ENCODE peak calls at places on chromosomes 7 and 10, in six cellular contexts. One of them, this sample, is unnamed.

GRCh38 chr10:133405844-133406527 is 12.0 kb downstream of the MTG1 start:
- DNase-seq in AG04450: no peak
- DNase-seq in prostate gland: no peak
- DNase-seq in effector memory CD4-positive, alpha-beta T cell: no peak
- DNase-seq in fibroblast of lung: no peak
- DNase-seq in GM23248: peak
- DNase-seq in this sample: no peak

GRCh38 chr10:74896788-74897527 is 70.6 kb downstream of the KAT6B start:
- DNase-seq in AG04450: no peak
- DNase-seq in prostate gland: no peak
- DNase-seq in effector memory CD4-positive, alpha-beta T cell: no peak
- DNase-seq in fibroblast of lung: no peak
- DNase-seq in GM23248: no peak
- DNase-seq in this sample: no peak

GRCh38 chr7:38310601-38311057 is 37.2 kb upstream of the TARP start:
- DNase-seq in AG04450: no peak
- DNase-seq in prostate gland: no peak
- DNase-seq in effector memory CD4-positive, alpha-beta T cell: no peak
- DNase-seq in fibroblast of lung: peak
- DNase-seq in GM23248: no peak
- DNase-seq in this sample: no peak

GRCh38 chr7:17402628-17403278 is 104.3 kb downstream of the AHR start:
- DNase-seq in AG04450: no peak
- DNase-seq in prostate gland: no peak
- DNase-seq in effector memory CD4-positive, alpha-beta T cell: no peak
- DNase-seq in fibroblast of lung: no peak
- DNase-seq in GM23248: no peak
- DNase-seq in this sample: no peak

GRCh38 chr7:4070214-4070613 is 611.9 kb upstream of the FOXK1 start:
- DNase-seq in AG04450: no peak
- DNase-seq in prostate gland: no peak
- DNase-seq in effector memory CD4-positive, alpha-beta T cell: no peak
- DNase-seq in fibroblast of lung: no peak
- DNase-seq in GM23248: no peak
- DNase-seq in this sample: no peak

GRCh38 chr7:156725074-156725473 is 84.5 kb downstream of the RNF32 start:
- DNase-seq in AG04450: peak
- DNase-seq in prostate gland: no peak
- DNase-seq in effector memory CD4-positive, alpha-beta T cell: no peak
- DNase-seq in fibroblast of lung: peak
- DNase-seq in GM23248: no peak
- DNase-seq in this sample: no peak

GRCh38 chr7:135074096-135074495 is 73.8 kb upstream of the TMEM140 start:
- DNase-seq in AG04450: no peak
- DNase-seq in prostate gland: no peak
- DNase-seq in effector memory CD4-positive, alpha-beta T cell: no peak
- DNase-seq in fibroblast of lung: no peak
- DNase-seq in GM23248: no peak
- DNase-seq in this sample: no peak

GRCh38 chr10:124524991-124525653 is 63.5 kb downstream of the LHPP start:
- DNase-seq in AG04450: no peak
- DNase-seq in prostate gland: no peak
- DNase-seq in effector memory CD4-positive, alpha-beta T cell: no peak
- DNase-seq in fibroblast of lung: peak
- DNase-seq in GM23248: peak
- DNase-seq in this sample: no peak

GRCh38 chr7:31007634-31008033 is 43.9 kb downstream of the GHRHR start:
- DNase-seq in AG04450: no peak
- DNase-seq in prostate gland: no peak
- DNase-seq in effector memory CD4-positive, alpha-beta T cell: no peak
- DNase-seq in fibroblast of lung: no peak
- DNase-seq in GM23248: no peak
- DNase-seq in this sample: no peak

GRCh38 chr7:155207335-155208002 is 90.2 kb upstream of the INSIG1 start:
- DNase-seq in AG04450: no peak
- DNase-seq in prostate gland: no peak
- DNase-seq in effector memory CD4-positive, alpha-beta T cell: no peak
- DNase-seq in fibroblast of lung: no peak
- DNase-seq in GM23248: no peak
- DNase-seq in this sample: no peak
- H3K27ac ChIP-seq in AG04450: no peak
- H3K27ac ChIP-seq in prostate gland: no peak
- H3K27ac ChIP-seq in effector memory CD4-positive, alpha-beta T cell: no peak
- H3K27ac ChIP-seq in fibroblast of lung: peak
- H3K27ac ChIP-seq in GM23248: peak
- H3K27ac ChIP-seq in this sample: no peak

GRCh38 chr10:5711637-5712036 is 27.0 kb downstream of the TASOR2 start:
- DNase-seq in AG04450: no peak
- DNase-seq in prostate gland: no peak
- DNase-seq in effector memory CD4-positive, alpha-beta T cell: no peak
- DNase-seq in fibroblast of lung: no peak
- DNase-seq in GM23248: no peak
- DNase-seq in this sample: no peak
- H3K4me3 ChIP-seq in AG04450: no peak
- H3K4me3 ChIP-seq in prostate gland: no peak
- H3K4me3 ChIP-seq in effector memory CD4-positive, alpha-beta T cell: peak
- H3K4me3 ChIP-seq in fibroblast of lung: no peak
- H3K4me3 ChIP-seq in GM23248: no peak
- H3K4me3 ChIP-seq in this sample: peak

DNA sequence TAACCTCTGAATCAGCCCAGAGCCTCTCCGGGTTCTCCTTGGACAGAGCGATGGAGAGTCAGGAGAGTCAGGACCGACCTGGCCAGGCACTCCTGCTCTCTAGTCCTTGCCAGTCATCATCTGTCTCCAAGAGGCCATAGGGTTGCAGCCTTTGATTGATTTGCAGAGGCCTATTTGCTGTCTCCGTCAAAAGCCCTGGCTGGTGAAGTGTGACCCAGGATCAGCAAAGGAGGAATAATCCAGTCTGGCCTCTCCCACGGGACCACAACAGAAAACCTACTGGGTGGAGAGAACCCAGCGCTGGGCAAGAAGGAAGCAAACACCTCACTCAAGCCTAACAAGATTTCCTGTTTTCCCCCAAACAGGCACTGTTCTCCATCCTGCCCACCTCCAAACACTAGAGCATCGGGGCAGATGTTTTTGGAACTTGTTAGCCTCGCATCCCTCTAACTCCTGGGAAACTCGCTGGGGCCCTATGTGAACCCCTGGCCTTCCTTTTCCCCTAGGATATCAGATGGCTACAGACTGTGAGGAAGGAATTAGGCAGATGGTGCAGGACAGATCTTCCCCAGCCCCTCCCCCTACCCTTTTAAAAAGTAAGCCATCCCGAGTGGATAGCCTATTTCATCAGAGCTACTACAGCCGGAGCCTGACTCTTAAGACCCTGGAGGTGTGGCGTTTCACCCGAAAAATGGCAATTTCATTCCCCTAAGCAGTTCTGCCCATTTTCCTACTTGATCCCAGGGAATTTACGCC is 54.3 kb downstream of the PODXL start:
- DNase-seq in AG04450: no peak
- DNase-seq in prostate gland: no peak
- DNase-seq in effector memory CD4-positive, alpha-beta T cell: no peak
- DNase-seq in fibroblast of lung: no peak
- DNase-seq in GM23248: no peak
- DNase-seq in this sample: no peak
- H3K27ac ChIP-seq in AG04450: no peak
- H3K27ac ChIP-seq in prostate gland: peak
- H3K27ac ChIP-seq in effector memory CD4-positive, alpha-beta T cell: no peak
- H3K27ac ChIP-seq in fibroblast of lung: no peak
- H3K27ac ChIP-seq in GM23248: peak
- H3K27ac ChIP-seq in this sample: peak

DNA sequence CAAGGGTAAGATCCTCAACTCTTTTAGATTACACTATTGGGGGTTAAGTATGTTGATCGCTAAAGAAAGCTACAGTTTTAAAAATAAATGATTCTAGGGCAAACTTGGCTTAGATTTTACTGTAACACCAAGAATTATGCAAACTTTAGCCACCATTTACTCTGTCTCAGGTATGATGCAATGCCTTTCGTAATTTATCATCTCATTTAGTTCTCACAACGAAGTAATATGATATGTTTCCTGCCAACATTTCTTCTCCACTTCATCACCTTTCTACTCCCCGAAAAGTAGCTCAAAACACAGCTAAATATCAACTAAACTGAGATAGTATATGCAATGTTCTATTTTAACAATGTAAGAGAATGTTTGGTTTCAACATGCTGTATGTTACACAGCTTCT is 21.1 kb downstream of the FAM133B start:
- DNase-seq in AG04450: no peak
- DNase-seq in prostate gland: no peak
- DNase-seq in effector memory CD4-positive, alpha-beta T cell: no peak
- DNase-seq in fibroblast of lung: peak
- DNase-seq in GM23248: no peak
- DNase-seq in this sample: no peak
- H3K4me3 ChIP-seq in AG04450: no peak
- H3K4me3 ChIP-seq in prostate gland: no peak
- H3K4me3 ChIP-seq in effector memory CD4-positive, alpha-beta T cell: no peak
- H3K4me3 ChIP-seq in fibroblast of lung: no peak
- H3K4me3 ChIP-seq in GM23248: no peak
- H3K4me3 ChIP-seq in this sample: no peak

GRCh38 chr10:33336606-33337334 is 2.3 kb upstream of the NRP1 start:
- DNase-seq in AG04450: no peak
- DNase-seq in prostate gland: peak
- DNase-seq in effector memory CD4-positive, alpha-beta T cell: no peak
- DNase-seq in fibroblast of lung: peak
- DNase-seq in GM23248: peak
- DNase-seq in this sample: no peak
- H3K27ac ChIP-seq in AG04450: peak
- H3K27ac ChIP-seq in prostate gland: peak
- H3K27ac ChIP-seq in effector memory CD4-positive, alpha-beta T cell: no peak
- H3K27ac ChIP-seq in fibroblast of lung: peak
- H3K27ac ChIP-seq in GM23248: peak
- H3K27ac ChIP-seq in this sample: no peak

GRCh38 chr10:110501142-110501937 is 3.6 kb downstream of the DUSP5 start:
- DNase-seq in AG04450: peak
- DNase-seq in prostate gland: peak
- DNase-seq in effector memory CD4-positive, alpha-beta T cell: peak
- DNase-seq in fibroblast of lung: peak
- DNase-seq in GM23248: peak
- DNase-seq in this sample: peak

GRCh38 chr10:110503528-110504110 is 5.9 kb downstream of the DUSP5 start:
- DNase-seq in AG04450: no peak
- DNase-seq in prostate gland: no peak
- DNase-seq in effector memory CD4-positive, alpha-beta T cell: no peak
- DNase-seq in fibroblast of lung: no peak
- DNase-seq in GM23248: no peak
- DNase-seq in this sample: no peak

GRCh38 chr10:110502072-110502845 is 4.6 kb downstream of the DUSP5 start:
- DNase-seq in AG04450: no peak
- DNase-seq in prostate gland: no peak
- DNase-seq in effector memory CD4-positive, alpha-beta T cell: no peak
- DNase-seq in fibroblast of lung: no peak
- DNase-seq in GM23248: no peak
- DNase-seq in this sample: no peak

GRCh38 chr10:110504111-110504735 is 6.5 kb downstream of the DUSP5 start:
- DNase-seq in AG04450: peak
- DNase-seq in prostate gland: no peak
- DNase-seq in effector memory CD4-positive, alpha-beta T cell: peak
- DNase-seq in fibroblast of lung: peak
- DNase-seq in GM23248: peak
- DNase-seq in this sample: peak

GRCh38 chr10:110502851-110503301 is 5.2 kb downstream of the DUSP5 start:
- DNase-seq in AG04450: no peak
- DNase-seq in prostate gland: peak
- DNase-seq in effector memory CD4-positive, alpha-beta T cell: no peak
- DNase-seq in fibroblast of lung: peak
- DNase-seq in GM23248: peak
- DNase-seq in this sample: no peak
- H3K4me3 ChIP-seq in AG04450: peak
- H3K4me3 ChIP-seq in prostate gland: no peak
- H3K4me3 ChIP-seq in effector memory CD4-positive, alpha-beta T cell: peak
- H3K4me3 ChIP-seq in fibroblast of lung: peak
- H3K4me3 ChIP-seq in GM23248: peak
- H3K4me3 ChIP-seq in this sample: peak

GRCh38 chr7:151823783-151824182 is 53.1 kb downstream of the PRKAG2 start:
- DNase-seq in AG04450: no peak
- DNase-seq in prostate gland: no peak
- DNase-seq in effector memory CD4-positive, alpha-beta T cell: no peak
- DNase-seq in fibroblast of lung: peak
- DNase-seq in GM23248: no peak
- DNase-seq in this sample: no peak

GRCh38 chr7:151825711-151826110 is 51.2 kb downstream of the PRKAG2 start:
- DNase-seq in AG04450: no peak
- DNase-seq in prostate gland: no peak
- DNase-seq in effector memory CD4-positive, alpha-beta T cell: no peak
- DNase-seq in fibroblast of lung: no peak
- DNase-seq in GM23248: no peak
- DNase-seq in this sample: no peak

GRCh38 chr7:151821806-151822540 is 54.9 kb downstream of the PRKAG2 start:
- DNase-seq in AG04450: no peak
- DNase-seq in prostate gland: no peak
- DNase-seq in effector memory CD4-positive, alpha-beta T cell: no peak
- DNase-seq in fibroblast of lung: no peak
- DNase-seq in GM23248: no peak
- DNase-seq in this sample: no peak

GRCh38 chr7:151822541-151823181 is 54.3 kb downstream of the PRKAG2 start:
- DNase-seq in AG04450: no peak
- DNase-seq in prostate gland: no peak
- DNase-seq in effector memory CD4-positive, alpha-beta T cell: no peak
- DNase-seq in fibroblast of lung: no peak
- DNase-seq in GM23248: no peak
- DNase-seq in this sample: no peak

DNA sequence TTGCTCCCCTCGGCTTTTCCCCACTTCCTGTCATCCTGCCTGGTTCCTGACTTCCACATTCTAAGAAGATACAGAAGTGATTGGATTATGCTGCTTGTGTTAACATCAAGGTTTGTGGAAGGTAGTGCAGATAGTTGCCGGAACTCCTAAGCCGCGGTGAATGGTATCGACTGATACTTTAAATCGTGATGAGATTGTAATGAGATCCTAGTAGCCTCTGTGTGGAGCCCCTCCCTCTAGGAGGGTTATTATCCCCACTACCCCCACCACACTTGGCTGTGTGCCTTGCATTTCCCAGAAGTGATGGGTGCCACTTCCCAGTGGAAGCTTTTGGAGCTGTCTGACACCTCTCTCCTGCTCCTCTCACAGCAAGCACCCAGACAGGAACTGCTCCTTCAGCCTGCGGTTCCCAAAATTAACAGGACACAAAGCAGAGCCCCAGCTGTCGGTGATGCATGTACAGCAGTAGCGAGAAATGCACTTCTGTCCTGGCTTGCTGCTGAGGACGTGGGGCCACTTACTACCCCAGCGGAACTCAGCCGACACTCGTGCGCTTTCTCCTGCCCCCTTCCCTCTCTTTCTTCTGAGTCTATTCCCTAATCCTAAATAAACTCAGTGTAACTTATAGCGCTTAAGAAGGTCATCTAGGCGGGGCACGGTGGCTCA is 52.5 kb downstream of the PRKAG2 start:
- DNase-seq in AG04450: no peak
- DNase-seq in prostate gland: no peak
- DNase-seq in effector memory CD4-positive, alpha-beta T cell: no peak
- DNase-seq in fibroblast of lung: peak
- DNase-seq in GM23248: no peak
- DNase-seq in this sample: no peak
- H3K27ac ChIP-seq in AG04450: no peak
- H3K27ac ChIP-seq in prostate gland: no peak
- H3K27ac ChIP-seq in effector memory CD4-positive, alpha-beta T cell: no peak
- H3K27ac ChIP-seq in fibroblast of lung: no peak
- H3K27ac ChIP-seq in GM23248: no peak
- H3K27ac ChIP-seq in this sample: no peak